ENCODE peak calls at places on chromosomes 11 and 22, in six cellular contexts. G is neuronal stem cell, E is H9, J is mesenchymal stem cell, Q is trophoblast cell, L is H1. U is an unnamed sample.

GRCh38 chr11:86931059-86931964 is 23.9 kb downstream of the FZD4 start:
- DNase-seq in G (no peak), E (no peak), J (no peak), Q (no peak), L (no peak), U (peak)

GRCh38 chr11:66598993-66599392 is 6.0 kb downstream of the CCS start:
- DNase-seq in G (no peak), E (no peak), J (no peak), Q (no peak), L (no peak), U (no peak)

GRCh38 chr11:100562102-100562501 is 125.0 kb upstream of the ARHGAP42 start:
- DNase-seq in G (no peak), E (no peak), J (peak), Q (no peak), L (no peak), U (peak)

GRCh38 chr22:26797910-26798309 is 140.5 kb downstream of the MIAT start:
- DNase-seq in G (no peak), E (peak), J (no peak), Q (no peak), L (no peak), U (no peak)

GRCh38 chr11:27699242-27699925 is 871 bp downstream of the BDNF start:
- DNase-seq in G (no peak), E (peak), J (peak), Q (no peak), L (no peak), U (peak)

GRCh38 chr22:48234011-48234410 is 1471.6 kb downstream of the TBC1D22A start:
- DNase-seq in G (no peak), E (no peak), J (no peak), Q (no peak), L (no peak), U (no peak)

GRCh38 chr22:47395481-47395880 is 633.0 kb downstream of the TBC1D22A start:
- DNase-seq in G (no peak), E (no peak), J (no peak), Q (no peak), L (no peak), U (peak)

GRCh38 chr22:42289671-42290269 is 19.3 kb upstream of the TCF20 start:
- DNase-seq in G (no peak), E (no peak), J (no peak), Q (no peak), L (no peak), U (no peak)

GRCh38 chr11:134126197-134126822 is 57.4 kb downstream of the JAM3 start:
- DNase-seq in G (no peak), E (peak), J (peak), Q (no peak), L (peak), U (peak)

GRCh38 chr11:32379714-32380113 is 55.6 kb downstream of the WT1 start:
- DNase-seq in G (no peak), E (no peak), J (no peak), Q (peak), L (no peak), U (no peak)

GRCh38 chr11:19093976-19094375 is 23.0 kb upstream of the ZDHHC13 start:
- DNase-seq in G (no peak), E (no peak), J (peak), Q (peak), L (no peak), U (no peak)

GRCh38 chr22:34804588-34804987 is 261.4 kb upstream of the ISX start:
- DNase-seq in G (no peak), E (peak), J (no peak), Q (no peak), L (no peak), U (no peak)

GRCh38 chr11:1907955-1908354 is 11.5 kb upstream of the TNNT3 start:
- DNase-seq in G (no peak), E (no peak), J (no peak), Q (no peak), L (no peak), U (no peak)

GRCh38 chr11:35087648-35088047 is 51.3 kb upstream of the CD44 start:
- DNase-seq in G (no peak), E (no peak), J (peak), Q (no peak), L (no peak), U (peak)

GRCh38 chr11:63274776-63275175 is 31.4 kb upstream of the SLC22A25 start:
- DNase-seq in G (no peak), E (no peak), J (no peak), Q (no peak), L (no peak), U (no peak)

GRCh38 chr11:123556633-123557032 is 97.8 kb downstream of the SCN3B start:
- DNase-seq in G (no peak), E (no peak), J (no peak), Q (no peak), L (no peak), U (no peak)

GRCh38 chr11:66696186-66696585 is 18.5 kb upstream of the RBM4B start:
- DNase-seq in G (no peak), E (no peak), J (no peak), Q (no peak), L (no peak), U (no peak)

GRCh38 chr11:57240757-57241156 is 3.7 kb upstream of the APLNR start:
- DNase-seq in G (no peak), E (peak), J (no peak), Q (no peak), L (no peak), U (no peak)

GRCh38 chr11:36361901-36362391 is 65.9 kb downstream of the PRR5L start:
- DNase-seq in G (no peak), E (peak), J (peak), Q (peak), L (peak), U (peak)

GRCh38 chr11:93498099-93499040 is 44.8 kb downstream of the SMCO4 start:
- DNase-seq in G (no peak), E (peak), J (peak), Q (no peak), L (peak), U (peak)

GRCh38 chr11:20835561-20835960 is 166.2 kb downstream of the NELL1 start:
- DNase-seq in G (no peak), E (no peak), J (no peak), Q (no peak), L (no peak), U (no peak)

GRCh38 chr11:13717331-13717730 is 48.9 kb downstream of the FAR1 start:
- DNase-seq in G (no peak), E (no peak), J (peak), Q (peak), L (no peak), U (peak)

GRCh38 chr22:36425977-36426523 is 38.3 kb upstream of the MYH9 start:
- DNase-seq in G (no peak), E (no peak), J (peak), Q (no peak), L (no peak), U (peak)

GRCh38 chr11:2314136-2314524 is 12.3 kb downstream of the TSPAN32 start:
- DNase-seq in G (no peak), E (no peak), J (no peak), Q (no peak), L (no peak), U (no peak)

GRCh38 chr11:129063118-129063517 is 120.4 kb upstream of the TP53AIP1 start:
- DNase-seq in G (no peak), E (no peak), J (no peak), Q (no peak), L (no peak), U (no peak)

GRCh38 chr11:2450321-2451041 is 5.7 kb downstream of the KCNQ1 start:
- DNase-seq in G (no peak), E (no peak), J (no peak), Q (no peak), L (no peak), U (no peak)

DNA sequence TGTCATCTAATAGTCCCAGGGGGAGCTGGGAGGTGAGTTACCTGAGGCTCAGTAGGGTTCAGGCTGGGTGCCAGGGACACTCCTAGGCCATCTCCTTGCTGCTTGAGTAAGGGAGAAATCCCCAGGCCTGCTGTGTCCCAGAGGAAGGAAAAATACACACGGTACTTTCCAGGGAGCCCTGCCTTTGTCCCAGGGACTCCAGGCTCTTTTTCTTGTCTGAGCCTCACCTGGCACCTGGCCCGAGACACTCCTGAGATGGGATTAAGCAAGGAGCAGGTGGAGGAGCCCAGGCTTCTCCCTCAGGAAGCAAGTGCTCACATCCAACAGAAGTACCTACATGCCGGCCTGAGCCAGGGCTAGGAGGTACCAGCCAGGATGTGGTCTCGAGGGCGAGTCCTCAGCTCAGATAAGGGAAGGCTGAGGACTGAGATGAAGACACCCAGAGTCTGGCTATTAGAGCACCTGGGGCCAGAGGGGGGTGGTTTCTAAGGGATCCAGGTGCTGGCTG is 899 bp upstream of the KLHDC7B start:
- DNase-seq in G (no peak), E (no peak), J (no peak), Q (no peak), L (no peak), U (no peak)
- H3K14ac ChIP-seq in G (no peak), E (no peak), J (no peak), Q (no peak), L (no peak), U (no peak)

DNA sequence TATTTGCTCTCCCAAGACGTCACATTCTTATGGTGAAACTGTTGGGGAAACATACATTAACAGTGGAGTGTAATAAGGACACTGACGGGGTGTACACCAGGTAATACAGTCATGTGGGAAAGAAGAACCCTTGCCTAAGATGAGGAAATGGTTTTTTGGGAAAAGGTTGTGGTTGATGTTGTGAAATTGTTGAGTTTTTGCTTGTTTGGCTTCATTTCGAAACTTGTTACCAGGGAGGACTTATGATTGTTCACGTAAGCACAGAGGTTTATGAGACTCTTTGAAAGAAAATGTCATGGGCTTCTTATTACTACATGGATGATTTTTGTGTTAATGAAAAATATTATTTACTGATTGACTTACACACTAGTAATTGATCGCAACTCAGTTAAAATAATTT is 16.8 kb downstream of the ANO3 start:
- DNase-seq in G (no peak), E (no peak), J (no peak), Q (no peak), L (no peak), U (no peak)
- H3K14ac ChIP-seq in G (no peak), E (no peak), J (no peak), Q (no peak), L (no peak), U (no peak)

GRCh38 chr11:33859306-33859705 is 32.6 kb downstream of the LMO2 start:
- DNase-seq in G (no peak), E (no peak), J (no peak), Q (peak), L (no peak), U (no peak)

GRCh38 chr11:33861911-33862310 is 30.0 kb downstream of the LMO2 start:
- DNase-seq in G (no peak), E (no peak), J (no peak), Q (peak), L (no peak), U (no peak)

GRCh38 chr11:33861366-33861765 is 30.5 kb downstream of the LMO2 start:
- DNase-seq in G (no peak), E (no peak), J (no peak), Q (no peak), L (no peak), U (no peak)

GRCh38 chr11:33860926-33861325 is 30.9 kb downstream of the LMO2 start:
- DNase-seq in G (no peak), E (no peak), J (no peak), Q (no peak), L (no peak), U (no peak)

DNA sequence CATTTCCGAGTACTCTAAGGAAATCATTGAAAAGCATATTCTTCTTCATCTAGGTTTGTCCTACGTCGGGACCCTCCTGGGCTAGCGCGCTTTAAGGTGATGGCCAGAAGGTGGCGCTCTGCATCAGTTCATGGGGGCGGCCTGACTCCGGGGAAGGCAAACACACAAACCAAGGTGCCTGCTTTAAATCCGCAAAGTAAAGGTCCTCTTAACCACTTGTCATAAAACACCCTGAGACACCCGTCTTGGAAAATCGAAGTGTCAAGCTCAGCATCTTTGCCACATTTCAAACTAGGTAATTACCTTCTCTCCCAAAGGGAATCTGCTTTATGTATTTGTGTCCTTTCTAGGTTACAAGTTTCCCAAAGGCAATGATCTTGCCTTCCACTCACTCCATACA is 34.0 kb downstream of the LMO2 start:
- DNase-seq in G (peak), E (peak), J (peak), Q (peak), L (peak), U (peak)
- H3K14ac ChIP-seq in G (no peak), E (no peak), J (no peak), Q (no peak), L (no peak), U (no peak)

GRCh38 chr11:77672276-77672675 is 34.7 kb upstream of the CLNS1A start:
- DNase-seq in G (no peak), E (no peak), J (peak), Q (peak), L (no peak), U (peak)
- H3K14ac ChIP-seq in G (no peak), E (no peak), J (no peak), Q (no peak), L (no peak), U (no peak)

GRCh38 chr11:109291553-109291952 is 130.4 kb upstream of the C11orf87 start:
- DNase-seq in G (no peak), E (no peak), J (no peak), Q (no peak), L (no peak), U (no peak)
- H3K14ac ChIP-seq in G (no peak), E (no peak), J (no peak), Q (no peak), L (no peak), U (no peak)

DNA sequence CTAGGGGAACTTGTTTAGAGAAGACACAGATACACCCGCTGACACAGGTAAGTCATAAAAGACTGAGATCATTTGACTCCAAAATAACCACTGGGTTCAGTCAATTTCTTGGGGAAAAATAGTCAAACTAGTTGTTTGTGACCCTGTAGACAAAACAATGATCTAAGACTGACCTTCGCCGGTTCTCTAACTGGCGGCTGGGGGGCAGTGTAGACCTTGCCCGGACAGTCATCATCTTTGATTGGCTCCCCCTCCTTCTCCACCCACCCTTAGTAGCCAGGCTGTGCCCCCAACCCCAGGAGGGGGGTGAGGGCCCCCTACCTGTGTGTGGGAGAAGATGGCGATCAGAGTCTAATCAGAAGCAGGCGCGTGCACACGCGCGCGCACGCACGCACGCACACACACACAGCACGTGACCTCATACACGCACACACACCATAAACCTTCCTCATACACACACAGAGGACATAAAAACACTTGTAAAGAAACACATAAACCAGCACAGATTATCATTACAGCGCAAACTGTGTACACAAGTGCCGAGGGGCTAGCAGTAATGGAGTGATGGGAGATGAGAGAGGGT is 12.4 kb downstream of the NECTIN1 start:
- DNase-seq in G (no peak), E (no peak), J (no peak), Q (no peak), L (no peak), U (peak)
- H3K14ac ChIP-seq in G (no peak), E (no peak), J (no peak), Q (no peak), L (no peak), U (no peak)

GRCh38 chr11:81010631-81011030 is 1569.8 kb upstream of the TENM4 start:
- DNase-seq in G (no peak), E (no peak), J (no peak), Q (no peak), L (no peak), U (no peak)
- H3K14ac ChIP-seq in G (no peak), E (no peak), J (no peak), Q (no peak), L (no peak), U (no peak)

GRCh38 chr11:95575517-95575916 is 214.1 kb downstream of the FAM76B start:
- DNase-seq in G (no peak), E (no peak), J (no peak), Q (no peak), L (no peak), U (no peak)
- H3K14ac ChIP-seq in G (no peak), E (no peak), J (no peak), Q (no peak), L (no peak), U (no peak)

U was measured in IMR-90.